ENCODE peak calls at places on chromosomes 6 and 20, in five cellular contexts. One of them, this sample, is unnamed.

GRCh38 chr6:170182781-170183120 is 108.1 kb downstream of the DLL1 start:
- DNase-seq in Caki2: no peak
- DNase-seq in esophagus squamous epithelium: no peak
- DNase-seq in T follicular helper cell: no peak
- DNase-seq in DND-41: no peak
- DNase-seq in this sample: no peak

GRCh38 chr6:36928547-36928918 is 26.0 kb upstream of the PI16 start:
- DNase-seq in Caki2: no peak
- DNase-seq in esophagus squamous epithelium: no peak
- DNase-seq in T follicular helper cell: no peak
- DNase-seq in DND-41: no peak
- DNase-seq in this sample: no peak

GRCh38 chr6:147283460-147283859 is 79.2 kb downstream of the STXBP5 start:
- DNase-seq in Caki2: no peak
- DNase-seq in esophagus squamous epithelium: no peak
- DNase-seq in T follicular helper cell: no peak
- DNase-seq in DND-41: no peak
- DNase-seq in this sample: no peak

GRCh38 chr20:18795366-18795765 is 18.2 kb upstream of the SCP2D1 start:
- DNase-seq in Caki2: no peak
- DNase-seq in esophagus squamous epithelium: no peak
- DNase-seq in T follicular helper cell: no peak
- DNase-seq in DND-41: no peak
- DNase-seq in this sample: no peak

GRCh38 chr6:84074988-84075781 is 41.6 kb downstream of the MRAP2 start:
- DNase-seq in Caki2: peak; percentile 42
- DNase-seq in esophagus squamous epithelium: no peak
- DNase-seq in T follicular helper cell: no peak
- DNase-seq in DND-41: no peak
- DNase-seq in this sample: no peak

GRCh38 chr20:62598761-62599194 is 43.5 kb upstream of the SLCO4A1 start:
- DNase-seq in Caki2: peak; percentile 90
- DNase-seq in esophagus squamous epithelium: no peak
- DNase-seq in T follicular helper cell: no peak
- DNase-seq in DND-41: no peak
- DNase-seq in this sample: no peak

GRCh38 chr20:9460518-9460917 is 53.9 kb upstream of the LAMP5 start:
- DNase-seq in Caki2: peak; percentile 15
- DNase-seq in esophagus squamous epithelium: no peak
- DNase-seq in T follicular helper cell: no peak
- DNase-seq in DND-41: no peak
- DNase-seq in this sample: no peak

GRCh38 chr20:1005452-1006027 is 3.4 kb upstream of the RSPO4 start:
- DNase-seq in Caki2: peak; percentile 44
- DNase-seq in esophagus squamous epithelium: no peak
- DNase-seq in T follicular helper cell: peak; percentile 1
- DNase-seq in DND-41: peak; percentile 24
- DNase-seq in this sample: no peak

GRCh38 chr20:47227576-47227975 is 128.9 kb downstream of the ZMYND8 start:
- DNase-seq in Caki2: no peak
- DNase-seq in esophagus squamous epithelium: no peak
- DNase-seq in T follicular helper cell: no peak
- DNase-seq in DND-41: no peak
- DNase-seq in this sample: no peak

GRCh38 chr20:59145926-59146800 is 17.5 kb upstream of the ZNF831 start:
- DNase-seq in Caki2: no peak
- DNase-seq in esophagus squamous epithelium: no peak
- DNase-seq in T follicular helper cell: no peak
- DNase-seq in DND-41: no peak
- DNase-seq in this sample: no peak

GRCh38 chr20:6765469-6766058 is 1.9 kb upstream of the BMP2 start:
- DNase-seq in Caki2: peak; percentile 81
- DNase-seq in esophagus squamous epithelium: no peak
- DNase-seq in T follicular helper cell: no peak
- DNase-seq in DND-41: no peak
- DNase-seq in this sample: no peak

GRCh38 chr6:157982580-157983438 is 1.1 kb downstream of the SYNJ2 start:
- DNase-seq in Caki2: peak; percentile 24
- DNase-seq in esophagus squamous epithelium: no peak
- DNase-seq in T follicular helper cell: no peak
- DNase-seq in DND-41: no peak
- DNase-seq in this sample: no peak

GRCh38 chr6:33634203-33634727 is 13.1 kb downstream of the ITPR3 start:
- DNase-seq in Caki2: peak; percentile 29
- DNase-seq in esophagus squamous epithelium: no peak
- DNase-seq in T follicular helper cell: no peak
- DNase-seq in DND-41: no peak
- DNase-seq in this sample: no peak

GRCh38 chr6:2285510-2285909 is 40.1 kb upstream of the GMDS start:
- DNase-seq in Caki2: no peak
- DNase-seq in esophagus squamous epithelium: no peak
- DNase-seq in T follicular helper cell: no peak
- DNase-seq in DND-41: no peak
- DNase-seq in this sample: no peak

GRCh38 chr6:121890307-121890910 is 455.0 kb downstream of the GJA1 start:
- DNase-seq in Caki2: no peak
- DNase-seq in esophagus squamous epithelium: no peak
- DNase-seq in T follicular helper cell: no peak
- DNase-seq in DND-41: no peak
- DNase-seq in this sample: no peak

GRCh38 chr6:91678679-91679078 is 1091.8 kb upstream of the MAP3K7 start:
- DNase-seq in Caki2: no peak
- DNase-seq in esophagus squamous epithelium: no peak
- DNase-seq in T follicular helper cell: no peak
- DNase-seq in DND-41: no peak
- DNase-seq in this sample: no peak

GRCh38 chr6:100988391-100988999 is 107.4 kb upstream of the ASCC3 start:
- DNase-seq in Caki2: no peak
- DNase-seq in esophagus squamous epithelium: no peak
- DNase-seq in T follicular helper cell: no peak
- DNase-seq in DND-41: no peak
- DNase-seq in this sample: no peak

GRCh38 chr6:108541843-108542795 is 18.6 kb upstream of the FOXO3 start:
- DNase-seq in Caki2: peak; percentile 50
- DNase-seq in esophagus squamous epithelium: no peak
- DNase-seq in T follicular helper cell: peak; percentile 57
- DNase-seq in DND-41: peak; percentile 84
- DNase-seq in this sample: peak; percentile 52

GRCh38 chr6:26342106-26342999 is 22.6 kb upstream of the BTN3A2 start:
- DNase-seq in Caki2: peak; percentile 38
- DNase-seq in esophagus squamous epithelium: no peak
- DNase-seq in T follicular helper cell: no peak
- DNase-seq in DND-41: no peak
- DNase-seq in this sample: no peak

GRCh38 chr6:20404641-20405032 is 3.0 kb downstream of the E2F3 start:
- DNase-seq in Caki2: peak; percentile 68
- DNase-seq in esophagus squamous epithelium: peak; percentile 2
- DNase-seq in T follicular helper cell: peak; percentile 51
- DNase-seq in DND-41: peak; percentile 83
- DNase-seq in this sample: peak; percentile 41

GRCh38 chr20:23356203-23356602 is 5.6 kb downstream of the NXT1 start:
- DNase-seq in Caki2: no peak
- DNase-seq in esophagus squamous epithelium: no peak
- DNase-seq in T follicular helper cell: no peak
- DNase-seq in DND-41: no peak
- DNase-seq in this sample: no peak

GRCh38 chr6:108736832-108737231 is 111.4 kb upstream of the ARMC2 start:
- DNase-seq in Caki2: peak; percentile 59
- DNase-seq in esophagus squamous epithelium: no peak
- DNase-seq in T follicular helper cell: no peak
- DNase-seq in DND-41: no peak
- DNase-seq in this sample: no peak

GRCh38 chr6:125899726-125900182 is 56.8 kb upstream of the HINT3 start:
- DNase-seq in Caki2: peak; percentile 74
- DNase-seq in esophagus squamous epithelium: no peak
- DNase-seq in T follicular helper cell: no peak
- DNase-seq in DND-41: no peak
- DNase-seq in this sample: no peak

GRCh38 chr6:24692851-24693592 is 25.9 kb downstream of the C6orf62 start:
- DNase-seq in Caki2: no peak
- DNase-seq in esophagus squamous epithelium: no peak
- DNase-seq in T follicular helper cell: no peak
- DNase-seq in DND-41: no peak
- DNase-seq in this sample: no peak

GRCh38 chr20:37925265-37926165 is 22.6 kb downstream of the VSTM2L start:
- DNase-seq in Caki2: no peak
- DNase-seq in esophagus squamous epithelium: no peak
- DNase-seq in T follicular helper cell: no peak
- DNase-seq in DND-41: no peak
- DNase-seq in this sample: no peak

GRCh38 chr6:82959385-82959941 is 106.2 kb downstream of the UBE3D start:
- DNase-seq in Caki2: no peak
- DNase-seq in esophagus squamous epithelium: no peak
- DNase-seq in T follicular helper cell: no peak
- DNase-seq in DND-41: no peak
- DNase-seq in this sample: no peak

GRCh38 chr6:7050099-7050498 is 57.7 kb upstream of the RREB1 start:
- DNase-seq in Caki2: no peak
- DNase-seq in esophagus squamous epithelium: no peak
- DNase-seq in T follicular helper cell: no peak
- DNase-seq in DND-41: no peak
- DNase-seq in this sample: no peak

GRCh38 chr20:64003970-64004725 is 23.2 kb downstream of the PRPF6 start:
- DNase-seq in Caki2: peak; percentile 78
- DNase-seq in esophagus squamous epithelium: no peak
- DNase-seq in T follicular helper cell: no peak
- DNase-seq in DND-41: no peak
- DNase-seq in this sample: no peak

GRCh38 chr6:28580484-28580883 is 54.8 kb downstream of the GPX5 start:
- DNase-seq in Caki2: no peak
- DNase-seq in esophagus squamous epithelium: no peak
- DNase-seq in T follicular helper cell: no peak
- DNase-seq in DND-41: no peak
- DNase-seq in this sample: no peak

GRCh38 chr20:48197034-48197433 is 411.8 kb upstream of the SULF2 start:
- DNase-seq in Caki2: no peak
- DNase-seq in esophagus squamous epithelium: no peak
- DNase-seq in T follicular helper cell: no peak
- DNase-seq in DND-41: no peak
- DNase-seq in this sample: no peak

GRCh38 chr6:137926207-137926731 is 59.2 kb downstream of the TNFAIP3 start:
- DNase-seq in Caki2: peak; percentile 59
- DNase-seq in esophagus squamous epithelium: no peak
- DNase-seq in T follicular helper cell: no peak
- DNase-seq in DND-41: peak; percentile 60
- DNase-seq in this sample: no peak

GRCh38 chr6:138864343-138864890 is 68.5 kb downstream of the ECT2L start:
- DNase-seq in Caki2: no peak
- DNase-seq in esophagus squamous epithelium: no peak
- DNase-seq in T follicular helper cell: no peak
- DNase-seq in DND-41: no peak
- DNase-seq in this sample: no peak

GRCh38 chr6:76790045-76790796 is 673.1 kb downstream of the HTR1B start:
- DNase-seq in Caki2: no peak
- DNase-seq in esophagus squamous epithelium: no peak
- DNase-seq in T follicular helper cell: no peak
- DNase-seq in DND-41: no peak
- DNase-seq in this sample: no peak

GRCh38 chr6:27630727-27631613 is 158.1 kb upstream of the ZNF184 start:
- DNase-seq in Caki2: peak; percentile 30
- DNase-seq in esophagus squamous epithelium: no peak
- DNase-seq in T follicular helper cell: no peak
- DNase-seq in DND-41: no peak
- DNase-seq in this sample: no peak

This sample was measured in effector CD8-positive, alpha-beta T cell.